ENCODE peak calls at places on chromosomes 12 and 14, in five cellular contexts. One of them, this sample, is unnamed.

GRCh38 chr14:24395609-24396580 is 2.9 kb upstream of the NYNRIN start:
- DNase-seq in mesendoderm: no peak
- DNase-seq in SK-N-SH: no peak
- DNase-seq in osteoblast: no peak
- DNase-seq in HepG2: no peak
- DNase-seq in this sample: no peak

GRCh38 chr12:59672273-59672672 is 76.4 kb downstream of the SLC16A7 start:
- DNase-seq in osteoblast: no peak
- DNase-seq in HepG2: no peak
- DNase-seq in mesendoderm: peak
- DNase-seq in SK-N-SH: no peak
- DNase-seq in this sample: no peak

GRCh38 chr12:53805801-53806200 is 54.0 kb upstream of the CISTR start:
- DNase-seq in mesendoderm: no peak
- DNase-seq in HepG2: no peak
- DNase-seq in SK-N-SH: no peak
- DNase-seq in osteoblast: no peak
- DNase-seq in this sample: no peak

GRCh38 chr12:64476844-64477243 is 24.9 kb downstream of the TBK1 start:
- DNase-seq in mesendoderm: no peak
- DNase-seq in HepG2: no peak
- DNase-seq in SK-N-SH: no peak
- DNase-seq in osteoblast: no peak
- DNase-seq in this sample: no peak

GRCh38 chr12:104365921-104366410 is 62.4 kb downstream of the EID3 start:
- DNase-seq in osteoblast: no peak
- DNase-seq in HepG2: no peak
- DNase-seq in SK-N-SH: no peak
- DNase-seq in mesendoderm: no peak
- DNase-seq in this sample: no peak

GRCh38 chr12:75877588-75878381 is 153.8 kb downstream of the PHLDA1 start:
- DNase-seq in HepG2: no peak
- DNase-seq in SK-N-SH: no peak
- DNase-seq in osteoblast: peak
- DNase-seq in mesendoderm: peak
- DNase-seq in this sample: no peak

GRCh38 chr12:49304161-49304560 is 9.2 kb downstream of the PRPH start:
- DNase-seq in mesendoderm: peak
- DNase-seq in osteoblast: peak
- DNase-seq in HepG2: no peak
- DNase-seq in SK-N-SH: peak
- DNase-seq in this sample: no peak

GRCh38 chr14:68165274-68165843 is 345.8 kb downstream of the RAD51B start:
- DNase-seq in mesendoderm: no peak
- DNase-seq in SK-N-SH: no peak
- DNase-seq in osteoblast: no peak
- DNase-seq in HepG2: no peak
- DNase-seq in this sample: no peak

GRCh38 chr12:24057920-24058476 is 108.5 kb upstream of the SOX5 start:
- DNase-seq in HepG2: no peak
- DNase-seq in SK-N-SH: peak
- DNase-seq in osteoblast: no peak
- DNase-seq in mesendoderm: no peak
- DNase-seq in this sample: no peak

GRCh38 chr12:70353780-70354640 is 12.1 kb upstream of the KCNMB4 start:
- DNase-seq in HepG2: no peak
- DNase-seq in mesendoderm: no peak
- DNase-seq in SK-N-SH: no peak
- DNase-seq in osteoblast: no peak
- DNase-seq in this sample: no peak

GRCh38 chr12:32483499-32483898 is 84.1 kb downstream of the FGD4 start:
- DNase-seq in HepG2: no peak
- DNase-seq in mesendoderm: no peak
- DNase-seq in osteoblast: no peak
- DNase-seq in SK-N-SH: no peak
- DNase-seq in this sample: peak

GRCh38 chr12:132593938-132594358 is 16.4 kb downstream of the LRCOL1 start:
- DNase-seq in SK-N-SH: peak
- DNase-seq in osteoblast: peak
- DNase-seq in HepG2: peak
- DNase-seq in mesendoderm: peak
- DNase-seq in this sample: peak

GRCh38 chr12:109621271-109621671 is 47.7 kb downstream of the MVK start:
- DNase-seq in SK-N-SH: no peak
- DNase-seq in HepG2: no peak
- DNase-seq in osteoblast: no peak
- DNase-seq in mesendoderm: no peak
- DNase-seq in this sample: no peak

GRCh38 chr12:93785262-93786010 is 108.3 kb downstream of the CRADD start:
- DNase-seq in SK-N-SH: no peak
- DNase-seq in mesendoderm: peak
- DNase-seq in HepG2: peak
- DNase-seq in osteoblast: peak
- DNase-seq in this sample: no peak

GRCh38 chr12:79300199-79300568 is 390.6 kb downstream of the PAWR start:
- DNase-seq in SK-N-SH: no peak
- DNase-seq in HepG2: peak
- DNase-seq in osteoblast: no peak
- DNase-seq in mesendoderm: peak
- DNase-seq in this sample: no peak

GRCh38 chr14:96221841-96222240 is 17.2 kb downstream of the BDKRB2 start:
- DNase-seq in mesendoderm: no peak
- DNase-seq in osteoblast: no peak
- DNase-seq in HepG2: no peak
- DNase-seq in SK-N-SH: no peak
- DNase-seq in this sample: no peak

GRCh38 chr12:93061414-93062099 is 132.5 kb upstream of the EEA1 start:
- DNase-seq in SK-N-SH: no peak
- DNase-seq in osteoblast: no peak
- DNase-seq in HepG2: no peak
- DNase-seq in mesendoderm: peak
- DNase-seq in this sample: no peak

GRCh38 chr12:115296613-115297012 is 612.6 kb upstream of the TBX3 start:
- DNase-seq in HepG2: no peak
- DNase-seq in osteoblast: no peak
- DNase-seq in mesendoderm: no peak
- DNase-seq in SK-N-SH: no peak
- DNase-seq in this sample: no peak

GRCh38 chr12:6946033-6946919 is 2.5 kb downstream of the C12orf57 start:
- DNase-seq in osteoblast: no peak
- DNase-seq in SK-N-SH: peak
- DNase-seq in HepG2: peak
- DNase-seq in mesendoderm: peak
- DNase-seq in this sample: peak

GRCh38 chr12:59649203-59649602 is 53.4 kb downstream of the SLC16A7 start:
- DNase-seq in osteoblast: no peak
- DNase-seq in SK-N-SH: no peak
- DNase-seq in HepG2: peak
- DNase-seq in mesendoderm: no peak
- DNase-seq in this sample: no peak

GRCh38 chr14:101808020-101808641 is 46.6 kb downstream of the PPP2R5C start:
- DNase-seq in SK-N-SH: peak
- DNase-seq in HepG2: peak
- DNase-seq in osteoblast: no peak
- DNase-seq in mesendoderm: peak
- DNase-seq in this sample: no peak

GRCh38 chr12:124279846-124280360 is 15.0 kb upstream of the RFLNA start:
- DNase-seq in SK-N-SH: no peak
- DNase-seq in mesendoderm: no peak
- DNase-seq in osteoblast: no peak
- DNase-seq in HepG2: no peak
- DNase-seq in this sample: no peak

GRCh38 chr14:96407980-96408570 is 16.1 kb downstream of the AK7 start:
- DNase-seq in osteoblast: peak
- DNase-seq in HepG2: no peak
- DNase-seq in SK-N-SH: no peak
- DNase-seq in mesendoderm: no peak
- DNase-seq in this sample: no peak

GRCh38 chr12:87428701-87429277 is 600.4 kb downstream of the C12orf50 start:
- DNase-seq in HepG2: no peak
- DNase-seq in mesendoderm: no peak
- DNase-seq in SK-N-SH: no peak
- DNase-seq in osteoblast: peak
- DNase-seq in this sample: no peak

GRCh38 chr14:42571991-42572390 is 965.3 kb downstream of the LRFN5 start:
- DNase-seq in HepG2: no peak
- DNase-seq in osteoblast: no peak
- DNase-seq in SK-N-SH: no peak
- DNase-seq in mesendoderm: no peak
- DNase-seq in this sample: no peak

GRCh38 chr14:101587403-101587998 is 26.2 kb downstream of the DIO3 start:
- DNase-seq in HepG2: no peak
- DNase-seq in osteoblast: peak
- DNase-seq in mesendoderm: no peak
- DNase-seq in SK-N-SH: no peak
- DNase-seq in this sample: no peak

GRCh38 chr12:128644664-128645296 is 179.0 kb downstream of the SLC15A4 start:
- DNase-seq in osteoblast: no peak
- DNase-seq in HepG2: peak
- DNase-seq in SK-N-SH: peak
- DNase-seq in mesendoderm: peak
- DNase-seq in this sample: no peak

GRCh38 chr14:36215217-36215598 is 38.7 kb upstream of the PTCSC3 start:
- DNase-seq in SK-N-SH: no peak
- DNase-seq in mesendoderm: no peak
- DNase-seq in osteoblast: no peak
- DNase-seq in HepG2: no peak
- DNase-seq in this sample: no peak

GRCh38 chr14:39430762-39431415 is 1.3 kb downstream of the FBXO33 start:
- DNase-seq in mesendoderm: no peak
- DNase-seq in SK-N-SH: no peak
- DNase-seq in HepG2: peak
- DNase-seq in osteoblast: no peak
- DNase-seq in this sample: no peak

GRCh38 chr14:91229743-91230200 is 14.7 kb downstream of the GPR68 start:
- DNase-seq in HepG2: no peak
- DNase-seq in SK-N-SH: no peak
- DNase-seq in mesendoderm: no peak
- DNase-seq in osteoblast: peak
- DNase-seq in this sample: peak

GRCh38 chr12:62893276-62893675 is 41.7 kb downstream of the PPM1H start:
- DNase-seq in HepG2: no peak
- DNase-seq in mesendoderm: no peak
- DNase-seq in osteoblast: no peak
- DNase-seq in SK-N-SH: no peak
- DNase-seq in this sample: no peak

GRCh38 chr14:86243158-86243557 is 713.2 kb downstream of the FLRT2 start:
- DNase-seq in mesendoderm: no peak
- DNase-seq in HepG2: no peak
- DNase-seq in osteoblast: no peak
- DNase-seq in SK-N-SH: no peak
- DNase-seq in this sample: peak
- H3K4me3 ChIP-seq in mesendoderm: no peak
- H3K4me3 ChIP-seq in HepG2: no peak
- H3K4me3 ChIP-seq in osteoblast: no peak
- H3K4me3 ChIP-seq in SK-N-SH: no peak
- H3K4me3 ChIP-seq in this sample: no peak

GRCh38 chr14:104698688-104699425 is 9.4 kb downstream of the INF2 start:
- DNase-seq in osteoblast: no peak
- DNase-seq in SK-N-SH: no peak
- DNase-seq in mesendoderm: no peak
- DNase-seq in HepG2: no peak
- DNase-seq in this sample: no peak
- H3K4me2 ChIP-seq in osteoblast: no peak
- H3K4me2 ChIP-seq in SK-N-SH: no peak
- H3K4me2 ChIP-seq in mesendoderm: no peak
- H3K4me2 ChIP-seq in HepG2: no peak
- H3K4me2 ChIP-seq in this sample: no peak

DNA sequence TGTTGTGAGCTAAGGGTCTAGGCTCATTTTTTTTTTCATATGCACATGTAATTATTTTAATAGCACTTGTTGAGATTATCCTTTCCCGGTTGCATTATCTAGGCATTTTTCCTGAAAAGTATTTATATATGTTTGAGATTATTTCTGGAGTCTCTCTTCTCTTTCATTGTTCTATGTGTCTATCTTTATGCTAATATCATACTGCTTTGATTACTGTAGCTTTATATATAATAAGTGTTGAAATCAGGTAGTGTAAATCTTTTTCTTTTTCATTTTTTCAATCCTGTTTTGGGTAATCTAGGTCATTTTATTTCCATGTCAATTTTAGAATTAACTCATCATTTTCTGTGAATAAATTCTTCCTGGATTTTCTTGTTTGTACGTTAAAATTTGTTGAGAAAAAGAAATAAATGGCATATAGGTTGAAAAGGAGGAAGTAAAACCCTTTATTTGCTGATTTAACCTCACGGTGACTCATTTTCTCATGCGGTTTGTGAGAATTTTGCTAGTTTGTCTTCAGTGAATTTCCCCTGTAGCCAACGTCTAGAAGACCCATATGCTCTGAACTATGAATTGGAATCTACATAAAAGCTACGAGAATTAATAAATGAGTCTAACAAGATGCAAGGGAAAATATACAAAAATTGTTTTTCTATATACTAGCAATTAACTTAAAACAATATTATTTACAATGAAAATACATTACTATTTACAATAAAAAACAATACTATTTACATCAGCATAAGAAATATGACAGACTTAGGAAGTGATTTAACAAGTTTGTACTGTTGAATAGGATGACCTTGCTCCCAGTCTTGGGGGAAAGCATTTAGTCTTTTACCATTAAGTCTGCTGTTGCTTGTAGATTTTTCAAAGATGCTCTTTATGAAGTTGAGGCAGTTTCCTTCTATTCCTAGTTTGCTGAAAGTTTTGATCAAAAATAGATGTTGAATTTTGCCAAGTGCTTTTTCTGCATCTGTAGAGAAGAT is 105.0 kb downstream of the SNAPC1 start:
- DNase-seq in HepG2: no peak
- DNase-seq in mesendoderm: no peak
- DNase-seq in SK-N-SH: no peak
- DNase-seq in osteoblast: no peak
- DNase-seq in this sample: no peak
- H3K4me3 ChIP-seq in HepG2: no peak
- H3K4me3 ChIP-seq in mesendoderm: no peak
- H3K4me3 ChIP-seq in SK-N-SH: no peak
- H3K4me3 ChIP-seq in osteoblast: no peak
- H3K4me3 ChIP-seq in this sample: no peak

GRCh38 chr12:41213648-41214047 is 25.5 kb downstream of the PDZRN4 start:
- DNase-seq in SK-N-SH: no peak
- DNase-seq in HepG2: no peak
- DNase-seq in osteoblast: no peak
- DNase-seq in mesendoderm: no peak
- DNase-seq in this sample: no peak

GRCh38 chr12:41212625-41213024 is 24.5 kb downstream of the PDZRN4 start:
- DNase-seq in osteoblast: no peak
- DNase-seq in HepG2: no peak
- DNase-seq in mesendoderm: no peak
- DNase-seq in SK-N-SH: no peak
- DNase-seq in this sample: no peak

GRCh38 chr12:41220931-41221330 is 32.8 kb downstream of the PDZRN4 start:
- DNase-seq in mesendoderm: no peak
- DNase-seq in SK-N-SH: no peak
- DNase-seq in HepG2: no peak
- DNase-seq in osteoblast: no peak
- DNase-seq in this sample: no peak

GRCh38 chr12:41213107-41213506 is 25.0 kb downstream of the PDZRN4 start:
- DNase-seq in osteoblast: no peak
- DNase-seq in HepG2: no peak
- DNase-seq in SK-N-SH: no peak
- DNase-seq in mesendoderm: no peak
- DNase-seq in this sample: no peak

GRCh38 chr12:41217731-41218130 is 29.6 kb downstream of the PDZRN4 start:
- DNase-seq in SK-N-SH: no peak
- DNase-seq in mesendoderm: no peak
- DNase-seq in osteoblast: no peak
- DNase-seq in HepG2: no peak
- DNase-seq in this sample: no peak
- H3K4me2 ChIP-seq in SK-N-SH: no peak
- H3K4me2 ChIP-seq in mesendoderm: no peak
- H3K4me2 ChIP-seq in osteoblast: no peak
- H3K4me2 ChIP-seq in HepG2: no peak
- H3K4me2 ChIP-seq in this sample: no peak

This sample was measured in MM.1S.